ENCODE peak calls at places on chromosome 15, in four cellular contexts. I is trophoblast cell, D is H9, A is neuronal stem cell. Y is an unnamed sample.

GRCh38 chr15:69834756-69835155 is 263.0 kb downstream of the TLE3 start:
- DNase-seq in A (no peak), I (no peak), D (no peak), Y (no peak)

GRCh38 chr15:43433160-43433559 is 59.8 kb downstream of the TP53BP1 start:
- DNase-seq in I (no peak), D (no peak), A (no peak), Y (no peak)

GRCh38 chr15:98442379-98442833 is 205.9 kb upstream of the IGF1R start:
- DNase-seq in I (peak), D (peak), A (peak), Y (peak)

GRCh38 chr15:62254137-62254934 is 89.3 kb upstream of the C2CD4B start:
- DNase-seq in D (peak), A (peak), I (peak), Y (peak)

GRCh38 chr15:82870727-82871576 is 61.5 kb downstream of the WHAMM start:
- DNase-seq in I (no peak), D (peak), A (no peak), Y (peak)

GRCh38 chr15:60972866-60973265 is 256.2 kb downstream of the RORA start:
- DNase-seq in A (no peak), I (no peak), D (no peak), Y (peak)

GRCh38 chr15:58331562-58331902 is 100.3 kb upstream of the LIPC start:
- DNase-seq in A (no peak), I (peak), D (no peak), Y (no peak)

GRCh38 chr15:78192826-78193594 is 41.4 kb downstream of the ACSBG1 start:
- DNase-seq in D (no peak), A (no peak), I (no peak), Y (no peak)

GRCh38 chr15:38050529-38050928 is 116.1 kb downstream of the TMCO5A start:
- DNase-seq in I (peak), D (no peak), A (no peak), Y (peak)

GRCh38 chr15:101014276-101014675 is 95.1 kb downstream of the LRRK1 start:
- DNase-seq in D (peak), A (no peak), I (no peak), Y (no peak)

GRCh38 chr15:45637552-45638033 is 2.8 kb downstream of the SQOR start:
- DNase-seq in I (no peak), D (no peak), A (no peak), Y (peak)

GRCh38 chr15:29072444-29072843 is 186.7 kb downstream of the APBA2 start:
- DNase-seq in A (no peak), D (no peak), I (no peak), Y (no peak)

DNA sequence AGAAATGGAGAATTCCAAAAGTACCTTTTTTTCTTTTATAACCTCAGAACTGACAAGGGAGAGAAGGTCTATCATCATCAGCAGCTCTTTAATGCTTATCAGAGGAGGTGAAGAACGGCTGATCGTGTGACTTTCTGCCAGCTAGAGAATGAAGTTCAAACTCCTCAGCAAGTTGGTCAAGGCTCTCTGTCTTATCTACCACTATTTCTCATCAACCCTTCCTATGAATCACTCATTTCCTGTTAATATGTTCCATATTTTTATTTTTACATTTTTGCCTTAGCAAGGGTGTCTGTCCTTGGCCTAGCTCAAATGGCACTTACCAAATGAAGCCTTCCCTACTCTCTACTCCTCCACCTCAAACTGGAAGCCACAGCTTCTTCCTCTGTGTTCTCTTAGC is 73.1 kb upstream of the TSPAN3 start:
- DNase-seq in I (no peak), A (no peak), D (no peak), Y (peak)
- H3K4ac ChIP-seq in I (no peak), A (no peak), D (no peak), Y (no peak)

DNA sequence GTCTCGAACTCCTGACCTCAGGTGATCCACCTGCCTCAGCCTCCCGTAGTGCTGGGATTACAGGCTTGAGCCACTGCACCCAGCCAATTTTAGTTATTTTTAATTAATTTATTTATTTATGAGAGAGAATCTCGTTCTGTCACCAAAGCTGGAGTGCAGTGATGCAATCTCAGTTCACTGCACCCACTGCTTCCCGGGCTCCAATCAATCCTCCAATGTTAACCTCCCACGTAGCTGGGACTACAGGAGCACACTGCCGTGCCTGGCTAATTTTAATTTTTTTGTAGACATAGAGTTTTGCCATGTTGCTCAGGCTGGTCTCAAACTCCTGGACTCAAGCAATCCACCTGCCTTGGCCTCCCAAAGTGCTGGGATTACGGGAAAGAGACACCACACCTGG is 137.9 kb downstream of the TCF12 start:
- DNase-seq in I (no peak), D (no peak), A (no peak), Y (no peak)
- H3K14ac ChIP-seq in I (no peak), D (no peak), A (no peak), Y (no peak)

GRCh38 chr15:96882361-96882760 is 551.9 kb downstream of the NR2F2 start:
- DNase-seq in D (no peak), I (no peak), A (no peak), Y (peak)

GRCh38 chr15:96878129-96878528 is 547.6 kb downstream of the NR2F2 start:
- DNase-seq in A (no peak), D (no peak), I (no peak), Y (no peak)
- H3K4ac ChIP-seq in A (no peak), D (no peak), I (no peak), Y (no peak)

DNA sequence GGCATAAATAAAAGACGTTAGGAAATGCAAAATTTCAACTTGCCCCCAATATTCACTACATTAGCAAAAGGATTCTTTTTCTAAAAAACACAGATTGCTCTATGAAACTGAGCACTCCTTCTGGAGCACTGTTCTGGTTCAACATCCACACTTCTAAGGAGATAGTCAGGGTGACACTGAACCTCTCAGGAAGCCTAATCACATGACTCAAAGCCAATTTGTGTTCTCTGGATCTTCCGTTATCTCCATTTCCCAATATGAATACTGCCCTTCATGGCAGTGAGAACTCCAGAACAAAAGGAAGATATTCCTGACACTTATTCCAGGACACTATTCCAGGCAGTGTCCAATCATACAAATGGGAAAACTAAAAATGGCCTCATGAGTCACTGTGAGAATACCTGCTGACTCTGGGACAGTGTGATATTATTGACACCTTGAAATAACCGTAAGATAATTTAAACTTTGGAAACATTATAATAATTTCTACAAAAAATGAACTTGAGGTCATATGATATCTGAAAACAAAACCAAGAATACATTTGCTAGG is 21.4 kb upstream of the TRPM7 start:
- DNase-seq in A (no peak), D (no peak), I (no peak), Y (no peak)
- H3K14ac ChIP-seq in A (no peak), D (no peak), I (no peak), Y (no peak)

GRCh38 chr15:57153140-57153539 is 223.2 kb upstream of the CGNL1 start:
- DNase-seq in A (no peak), I (no peak), D (no peak), Y (peak)
- H3K4ac ChIP-seq in A (no peak), I (no peak), D (no peak), Y (no peak)

DNA sequence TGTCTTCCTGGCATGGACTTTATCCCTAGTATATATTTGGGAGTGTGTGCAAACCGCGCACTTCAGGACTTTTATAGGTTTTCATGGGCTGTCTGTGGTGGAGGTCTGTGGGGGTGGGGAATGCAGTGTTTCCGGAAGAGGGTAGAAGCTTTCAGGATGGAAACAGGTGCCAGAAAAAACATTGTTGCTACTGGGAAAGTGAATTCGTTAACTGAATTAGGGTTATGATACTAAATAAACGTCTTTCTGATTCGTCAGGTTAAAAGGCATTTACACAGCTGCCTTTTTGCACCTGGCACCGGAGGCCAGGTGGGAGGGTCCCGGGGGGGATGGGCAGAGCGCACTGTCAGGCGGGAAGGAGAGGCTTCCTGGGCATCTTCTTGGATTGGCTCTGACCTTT is 62.1 kb downstream of the SLCO3A1 start:
- DNase-seq in I (no peak), A (no peak), D (no peak), Y (no peak)
- H3K14ac ChIP-seq in I (no peak), A (no peak), D (no peak), Y (no peak)

DNA sequence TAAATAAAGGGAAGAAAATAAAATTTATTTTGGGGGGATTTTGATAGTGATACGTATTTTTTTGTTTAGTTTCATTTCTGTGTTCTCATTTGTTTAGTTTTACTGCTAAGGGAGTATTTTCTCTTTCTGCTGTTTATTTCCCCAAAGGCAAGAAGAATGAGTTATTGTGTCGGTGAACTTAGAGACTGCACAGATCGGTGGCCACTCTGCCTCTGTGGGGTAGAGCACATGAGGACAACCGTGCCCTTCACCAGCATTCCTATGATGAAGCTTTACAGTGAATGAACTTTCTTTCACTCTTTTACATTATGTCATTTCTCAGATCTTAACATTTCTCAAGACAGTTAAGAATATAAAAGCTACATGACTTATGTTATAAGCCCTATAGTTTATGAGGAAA is 214.4 kb downstream of the OCA2 start:
- DNase-seq in D (no peak), I (no peak), A (no peak), Y (no peak)
- H3K4ac ChIP-seq in D (no peak), I (no peak), A (no peak), Y (no peak)

GRCh38 chr15:71352125-71352524 is 236.9 kb downstream of the THSD4 start:
- DNase-seq in D (no peak), I (no peak), A (no peak), Y (no peak)
- H3K14ac ChIP-seq in D (no peak), I (no peak), A (no peak), Y (no peak)

Y was measured in mesenchymal stem cell.